ENCODE peak calls at places on chromosomes 13 and 19, in five cellular contexts. F is thoracic aorta, K is left ventricle myocardium inferior, X is vagina, T is psoas muscle. C is an unnamed sample.

GRCh38 chr13:22848539-22849052 is 332.2 kb upstream of the SGCG start:
- DNase-seq in K (no peak), T (no peak), X (no peak), F (no peak), C (no peak)

GRCh38 chr19:39432677-39433025 is 3.1 kb downstream of the RPS16 start:
- DNase-seq in K (no peak), F (no peak), T (no peak), X (no peak), C (no peak)

GRCh38 chr13:35817642-35818576 is 313.3 kb downstream of the DCLK1 start:
- DNase-seq in F (no peak), T (no peak), X (no peak), K (no peak), C (no peak)

GRCh38 chr19:40055832-40056504 is at the start of gene ZNF780B:
- DNase-seq in F (no peak), X (no peak), T (peak; percentile 50), K (peak; percentile 58), C (peak; percentile 70)

GRCh38 chr19:37007587-37008220 is 70.5 kb upstream of the ZNF420 start:
- DNase-seq in X (no peak), K (peak; percentile 80), T (peak; percentile 62), F (no peak), C (peak; percentile 41)

GRCh38 chr19:41218615-41219507 is at the start of gene AXL:
- DNase-seq in T (peak; percentile 78), F (peak; percentile 75), K (peak; percentile 81), X (peak; percentile 96), C (peak; percentile 67)

GRCh38 chr19:15323496-15324235 is 8.7 kb downstream of the BRD4 start:
- DNase-seq in F (no peak), K (peak; percentile 64), X (no peak), T (peak; percentile 36), C (no peak)

GRCh38 chr13:73325351-73326214 is 266.8 kb downstream of the KLF5 start:
- DNase-seq in T (no peak), F (no peak), X (no peak), K (no peak), C (no peak)

GRCh38 chr19:18304496-18305312 is 18.2 kb downstream of the LSM4 start:
- DNase-seq in X (no peak), T (peak; percentile 92), K (peak; percentile 89), F (peak; percentile 69), C (peak; percentile 78)

GRCh38 chr13:57630661-57631606 is 610 bp upstream of the PCDH17 start:
- DNase-seq in K (no peak), X (no peak), T (no peak), F (no peak), C (no peak)

GRCh38 chr13:41053384-41053826 is 7.9 kb upstream of the WBP4 start:
- DNase-seq in F (no peak), K (no peak), T (no peak), X (no peak), C (no peak)

GRCh38 chr19:53553865-53554791 is 16.2 kb downstream of the ZNF331 start:
- DNase-seq in F (peak; percentile 56), K (peak; percentile 88), X (no peak), T (peak; percentile 89), C (peak; percentile 87)

GRCh38 chr19:34336781-34337271 is 28.2 kb upstream of the GPI start:
- DNase-seq in K (no peak), F (no peak), X (no peak), T (no peak), C (no peak)

GRCh38 chr13:109998808-109999528 is 212.6 kb upstream of the IRS2 start:
- DNase-seq in K (no peak), F (no peak), T (no peak), X (no peak), C (no peak)

GRCh38 chr19:478236-478888 is 17.5 kb upstream of the SHC2 start:
- DNase-seq in F (no peak), T (peak; percentile 13), X (no peak), K (no peak), C (no peak)

GRCh38 chr19:42201489-42202289 is 15.8 kb downstream of the DEDD2 start:
- DNase-seq in F (no peak), X (no peak), T (no peak), K (peak; percentile 32), C (peak; percentile 52)

GRCh38 chr19:13398780-13399726 is 107.2 kb downstream of the CACNA1A start:
- DNase-seq in X (no peak), F (no peak), T (no peak), K (peak; percentile 19), C (no peak)

GRCh38 chr19:58218899-58219298 is 9.8 kb upstream of the ZNF544 start:
- DNase-seq in F (no peak), T (no peak), K (no peak), X (no peak), C (no peak)

GRCh38 chr19:33217881-33218280 is 7.8 kb downstream of the SLC7A10 start:
- DNase-seq in F (no peak), K (no peak), X (no peak), T (no peak), C (no peak)

GRCh38 chr13:79312456-79312855 is 93.6 kb downstream of the RBM26 start:
- DNase-seq in K (no peak), F (no peak), T (no peak), X (no peak), C (no peak)

GRCh38 chr13:40558656-40559055 is 107.8 kb downstream of the FOXO1 start:
- DNase-seq in K (no peak), F (no peak), X (no peak), T (no peak), C (no peak)

GRCh38 chr13:39870197-39870746 is 214.8 kb downstream of the COG6 start:
- DNase-seq in X (no peak), F (no peak), K (no peak), T (no peak), C (no peak)

GRCh38 chr19:55657004-55657747 is 2.3 kb downstream of the U2AF2 start:
- DNase-seq in X (no peak), T (no peak), K (no peak), F (no peak), C (no peak)

GRCh38 chr13:24682353-24682752 is 2.1 kb downstream of the ATP12A start:
- DNase-seq in X (no peak), K (no peak), F (no peak), T (no peak), C (no peak)

GRCh38 chr19:10006335-10006708 is 4.0 kb downstream of the COL5A3 start:
- DNase-seq in T (peak; percentile 43), K (peak; percentile 66), F (no peak), X (no peak), C (no peak)

GRCh38 chr19:4208385-4209094 is 20.8 kb upstream of the EBI3 start:
- DNase-seq in X (no peak), K (no peak), F (no peak), T (no peak), C (no peak)

GRCh38 chr13:29925457-29925856 is 75.0 kb upstream of the UBL3 start:
- DNase-seq in K (peak; percentile 55), X (no peak), T (peak; percentile 66), F (peak; percentile 90), C (peak; percentile 91)

GRCh38 chr19:49930483-49931011 is 1.2 kb upstream of the NUP62 start:
- DNase-seq in T (peak; percentile 47), F (no peak), K (peak; percentile 34), X (no peak), C (no peak)

GRCh38 chr19:54189668-54190502 is 505 bp upstream of the MBOAT7 start:
- DNase-seq in K (peak; percentile 100), X (peak; percentile 100), F (peak; percentile 100), T (peak; percentile 100), C (peak; percentile 100)

GRCh38 chr19:18167975-18168645 is 5.5 kb upstream of the IFI30 start:
- DNase-seq in X (no peak), T (no peak), F (no peak), K (peak; percentile 35), C (no peak)

GRCh38 chr19:970695-971094 is 13.4 kb upstream of the WDR18 start:
- DNase-seq in K (no peak), F (no peak), T (no peak), X (no peak), C (no peak)

GRCh38 chr13:114057131-114058050 is 75.0 kb downstream of the RASA3 start:
- DNase-seq in X (no peak), T (no peak), F (no peak), K (no peak), C (no peak)
- H3K4me1 ChIP-seq in X (peaks cover 83% of the 10 kb centered on the region), T (peaks cover 5% of the 10 kb centered on the region), F (peaks cover 16% of the 10 kb centered on the region), K (peaks cover 39% of the 10 kb centered on the region), C (no peaks in the 10 kb centered on the region)

GRCh38 chr13:99969934-99970760 is 1.4 kb downstream of the ZIC5 start:
- DNase-seq in X (no peak), F (no peak), T (no peak), K (no peak), C (no peak)
- H3K4me1 ChIP-seq in X (peaks cover 34% of the 10 kb centered on the region), F (peaks cover 19% of the 10 kb centered on the region), T (peaks cover 15% of the 10 kb centered on the region), K (peaks cover 38% of the 10 kb centered on the region), C (peaks cover 27% of the 10 kb centered on the region)

GRCh38 chr19:11140896-11141295 is 14.7 kb downstream of the SPC24 start:
- DNase-seq in K (no peak), T (no peak), X (no peak), F (no peak), C (no peak)

GRCh38 chr19:11136400-11137101 is 19.0 kb downstream of the SPC24 start:
- DNase-seq in T (no peak), F (no peak), K (no peak), X (no peak), C (no peak)

GRCh38 chr19:11138659-11139526 is 16.7 kb downstream of the SPC24 start:
- DNase-seq in F (peak; percentile 54), X (peak; percentile 95), K (peak; percentile 85), T (peak; percentile 87), C (peak; percentile 62)

GRCh38 chr19:11141937-11142527 is 13.6 kb downstream of the SPC24 start:
- DNase-seq in K (no peak), F (no peak), X (no peak), T (no peak), C (no peak)

DNA sequence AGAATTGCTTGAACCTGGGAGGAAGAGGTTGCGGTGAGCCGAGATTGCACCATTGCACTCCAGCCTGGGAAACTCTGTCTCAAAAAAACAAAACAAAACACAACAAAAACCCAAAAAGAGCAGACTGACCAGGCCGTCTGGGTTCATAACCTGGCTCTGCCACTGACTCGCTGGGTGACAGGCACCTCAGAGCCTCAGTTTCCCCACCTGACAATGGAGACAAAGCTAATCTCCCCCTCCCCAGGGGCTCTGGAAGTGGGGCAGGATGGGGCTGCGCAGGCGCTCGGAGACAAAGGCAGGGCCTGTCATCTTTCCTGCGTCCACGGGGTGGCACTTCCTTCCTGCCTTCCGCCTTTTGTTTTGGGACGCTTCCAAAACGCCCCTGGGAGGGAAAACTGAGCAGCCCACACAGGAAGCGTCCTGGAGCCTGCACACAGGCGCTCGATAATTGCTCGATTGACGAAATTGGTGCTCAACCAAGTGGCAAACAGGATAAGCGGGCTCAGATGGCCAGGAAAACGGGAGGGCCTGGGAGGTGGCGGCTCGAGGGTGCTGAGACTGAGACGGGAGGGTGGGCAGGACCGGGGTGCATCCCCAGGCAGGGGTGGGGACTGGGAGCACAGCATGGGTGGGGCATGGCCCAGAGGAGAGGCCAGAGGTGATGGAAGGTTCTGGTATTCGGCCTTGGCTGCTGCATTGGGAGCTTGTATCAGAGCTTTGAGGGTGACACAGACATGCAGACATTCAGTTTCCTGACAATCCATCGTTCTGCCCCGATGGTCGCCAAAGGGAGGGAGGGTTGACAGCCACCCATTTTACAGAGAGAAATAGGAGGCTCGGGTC is 17.8 kb downstream of the SPC24 start:
- DNase-seq in T (peak; percentile 83), K (peak; percentile 83), X (peak; percentile 96), F (peak; percentile 63), C (peak; percentile 85)
- H3K4me1 ChIP-seq in T (peaks cover 33% of the 10 kb centered on the region), K (peaks cover 57% of the 10 kb centered on the region), X (peaks cover 56% of the 10 kb centered on the region), F (peaks cover 27% of the 10 kb centered on the region), C (peaks cover 6% of the 10 kb centered on the region)

GRCh38 chr19:2239173-2239572 is 2.5 kb downstream of the SF3A2 start:
- DNase-seq in X (no peak), F (no peak), K (no peak), T (no peak), C (no peak)
- H3K4me1 ChIP-seq in X (peaks cover 75% of the 10 kb centered on the region), F (peaks cover 51% of the 10 kb centered on the region), K (peaks cover 88% of the 10 kb centered on the region), T (peaks cover 70% of the 10 kb centered on the region), C (peaks cover 33% of the 10 kb centered on the region)

C was measured in lung.